ENCODE peak calls at places on chromosomes 16 and 17, in four cellular contexts. P is A673, C is brain microvascular endothelial cell, K is A549. G is an unnamed sample.

GRCh38 chr17:81383504-81384421 is 11.5 kb upstream of the BAHCC1 start:
- DNase-seq in K (no peak), C (no peak), P (no peak), G (no peak)

GRCh38 chr17:82121660-82122629 is 23.9 kb upstream of the FASN start:
- DNase-seq in K (no peak), P (no peak), C (no peak), G (no peak)

GRCh38 chr16:16184594-16184993 is 38.7 kb downstream of the ABCC6 start:
- DNase-seq in P (no peak), K (no peak), C (no peak), G (no peak)

GRCh38 chr16:85707528-85708095 is 18.9 kb upstream of the GINS2 start:
- DNase-seq in P (no peak), K (no peak), C (no peak), G (no peak)

GRCh38 chr16:5007256-5007655 is 26.5 kb downstream of the NAGPA start:
- DNase-seq in C (no peak), P (no peak), K (no peak), G (no peak)

GRCh38 chr17:20073056-20073979 is 64.2 kb downstream of the SPECC1 start:
- DNase-seq in C (peak; percentile 40), K (no peak), P (no peak), G (no peak)

GRCh38 chr16:22240023-22240697 is 34.1 kb downstream of the EEF2K start:
- DNase-seq in C (no peak), K (no peak), P (no peak), G (no peak)

GRCh38 chr16:23155445-23156049 is 6.3 kb upstream of the USP31 start:
- DNase-seq in K (no peak), P (peak; percentile 44), C (no peak), G (no peak)

GRCh38 chr17:31888124-31888523 is 13.4 kb downstream of the UTP6 start:
- DNase-seq in K (no peak), C (no peak), P (no peak), G (no peak)

GRCh38 chr17:1039511-1040215 is 42.7 kb downstream of the TIMM22 start:
- DNase-seq in C (no peak), K (no peak), P (no peak), G (no peak)

GRCh38 chr16:80984124-80984892 is 22.4 kb downstream of the CMC2 start:
- DNase-seq in C (no peak), P (no peak), K (no peak), G (no peak)

GRCh38 chr16:52383071-52383470 is 163.9 kb downstream of the TOX3 start:
- DNase-seq in C (no peak), K (no peak), P (no peak), G (no peak)

GRCh38 chr16:23949630-23950290 is 114.0 kb downstream of the PRKCB start:
- DNase-seq in K (no peak), C (no peak), P (no peak), G (no peak)

GRCh38 chr16:70764632-70765031 is 36.3 kb downstream of the VAC14 start:
- DNase-seq in K (no peak), P (no peak), C (no peak), G (no peak)

DNA sequence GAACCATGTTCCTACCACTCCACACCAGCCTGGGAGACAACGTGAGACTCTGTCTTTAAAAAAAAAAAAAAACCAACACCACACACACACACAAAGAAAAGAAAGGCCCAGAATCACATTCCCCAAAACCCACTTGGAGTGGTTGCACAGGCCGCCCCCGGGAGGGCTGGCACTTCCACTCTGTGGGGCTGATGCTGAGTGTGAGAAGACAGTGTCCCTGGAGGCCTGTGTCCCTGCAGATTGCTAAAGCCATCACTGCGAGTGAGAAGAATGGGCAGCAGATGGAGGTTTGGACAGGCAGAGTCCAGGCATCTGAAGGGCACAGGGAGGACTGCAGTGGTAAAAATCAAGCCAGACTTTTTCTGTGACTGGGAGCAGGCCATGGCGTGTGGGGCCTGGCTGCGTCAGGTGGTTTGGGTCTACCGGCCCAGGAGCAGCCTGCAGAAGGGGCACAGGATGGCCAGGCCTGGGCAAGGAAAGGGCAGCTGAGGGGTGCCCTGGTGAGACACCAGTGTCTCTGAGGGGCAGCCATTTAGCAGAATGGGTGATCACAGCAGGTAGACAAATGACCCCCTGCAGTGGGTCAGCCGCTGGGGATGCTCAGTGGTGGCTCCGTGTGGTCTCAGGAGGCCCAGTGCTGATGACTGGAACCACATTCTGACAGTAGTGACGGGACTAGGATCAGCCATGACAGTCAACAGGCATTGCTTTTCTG is 13.1 kb downstream of the CTRB2 start:
- DNase-seq in C (no peak), K (no peak), P (no peak), G (no peak)
- H3K27ac ChIP-seq in C (no peak overlapping the region), K (no peak overlapping the region), P (no peak overlapping the region), G (no peak overlapping the region)

GRCh38 chr16:31347445-31347844 is 7.5 kb upstream of the ITGAX start:
- DNase-seq in K (no peak), C (no peak), P (no peak), G (no peak)
- H3K27ac ChIP-seq in K (no peak overlapping the region), C (no peak overlapping the region), P (no peak overlapping the region), G (no peak overlapping the region)

GRCh38 chr17:17844500-17844899 is 7.7 kb upstream of the SREBF1 start:
- DNase-seq in K (no peak), P (no peak), C (no peak), G (no peak)
- H3K27ac ChIP-seq in K (no peak overlapping the region), P (no peak overlapping the region), C (no peak overlapping the region), G (no peak overlapping the region)

GRCh38 chr16:57544129-57544653 is 1.7 kb downstream of the ADGRG5 start:
- DNase-seq in C (no peak), K (no peak), P (no peak), G (no peak)
- H3K27ac ChIP-seq in C (no peak overlapping the region), K (no peak overlapping the region), P (no peak overlapping the region), G (no peak overlapping the region)

GRCh38 chr16:61915569-61915968 is 120.7 kb downstream of the CDH8 start:
- DNase-seq in K (no peak), C (no peak), P (no peak), G (no peak)
- H3K27ac ChIP-seq in K (no peak overlapping the region), C (no peak overlapping the region), P (no peak overlapping the region), G (no peak overlapping the region)

GRCh38 chr16:77594798-77595625 is 127.3 kb upstream of the NUDT7 start:
- DNase-seq in P (no peak), C (no peak), K (no peak), G (no peak)
- H3K27ac ChIP-seq in P (no peak overlapping the region), C (no peak overlapping the region), K (no peak overlapping the region), G (no peak overlapping the region)

DNA sequence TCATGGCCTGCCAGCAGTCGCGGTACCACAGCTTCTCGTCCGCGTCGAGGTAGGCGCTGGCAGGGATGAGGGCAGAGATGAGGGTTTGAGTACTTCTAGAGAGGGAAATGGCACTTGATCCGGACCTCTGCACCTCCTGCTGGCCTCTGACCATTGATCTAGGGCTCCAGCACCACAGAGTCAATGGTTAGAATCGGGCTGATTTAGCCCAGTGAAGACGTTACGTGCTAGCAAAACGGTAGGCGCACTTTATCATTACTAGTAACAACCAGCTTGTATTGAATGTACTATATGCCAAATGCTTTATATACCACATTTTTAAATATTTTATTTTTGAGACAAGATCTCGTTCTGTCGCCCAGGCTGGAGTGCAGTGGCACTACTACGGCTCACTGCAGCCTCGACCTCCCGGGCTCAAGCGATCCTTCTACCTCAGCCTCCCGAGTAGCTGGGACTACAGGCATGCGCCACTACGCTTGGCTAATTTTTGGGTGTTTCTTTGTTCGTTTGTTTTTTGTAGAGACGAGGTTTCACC is 526 bp downstream of the TSNAXIP1 start:
- DNase-seq in C (no peak), P (no peak), K (no peak), G (no peak)
- H3K27ac ChIP-seq in C (peak overlapping the region; percentile 39), P (peak overlapping the region; percentile 83), K (peak overlapping the region; percentile 77), G (no peak overlapping the region)